ENCODE peak calls at places on chromosome 10, in nine cellular contexts. K is activated T-helper 1 cell treated with Interleukin-2 at 50 U/mL for 16 hours; D is HEK293T; Q is activated CD4-positive, alpha-beta T cell treated with anti-CD3 and anti-CD28 coated beads, Interleukin-2, amount 50 U/mL, for 48 hours; V is WERI-Rb-1; O is GM23248; Z is NCI-H1417; U is iPS DF 6.9; N is adipocyte. I is an unnamed sample.

GRCh38 chr10:65570143-65571010 is 1355.5 kb upstream of the LRRTM3 start:
- DNase-seq in K (no peak), D (peak), Q (no peak), V (peak), O (no peak), Z (no peak), U (no peak), N (no peak), I (peak)

GRCh38 chr10:54660397-54660796 is 140.6 kb downstream of the PCDH15 start:
- DNase-seq in K (no peak), D (no peak), Q (no peak), V (no peak), O (no peak), Z (no peak), U (no peak), N (no peak), I (no peak)

GRCh38 chr10:3186365-3186764 is 13.8 kb upstream of the PITRM1 start:
- DNase-seq in K (no peak), D (no peak), Q (peak), V (no peak), O (no peak), Z (no peak), U (no peak), N (no peak), I (no peak)

GRCh38 chr10:54314430-54314829 is 486.6 kb downstream of the PCDH15 start:
- DNase-seq in K (no peak), D (no peak), Q (no peak), V (no peak), O (no peak), Z (no peak), U (no peak), N (no peak), I (no peak)

GRCh38 chr10:129754211-129755050 is 209.6 kb downstream of the EBF3 start:
- DNase-seq in K (no peak), D (no peak), Q (no peak), V (no peak), O (no peak), Z (no peak), U (no peak), N (no peak), I (no peak)

GRCh38 chr10:45500304-45500703 is 126.3 kb downstream of the ALOX5 start:
- DNase-seq in K (no peak), D (no peak), Q (no peak), V (no peak), O (no peak), Z (no peak), U (no peak), N (no peak), I (no peak)

GRCh38 chr10:23368816-23369640 is 24.4 kb upstream of the C10orf67 start:
- DNase-seq in K (no peak), D (no peak), Q (no peak), V (no peak), O (no peak), Z (no peak), U (no peak), N (no peak), I (no peak)

GRCh38 chr10:14244147-14244546 is 86.6 kb downstream of the FRMD4A start:
- DNase-seq in K (no peak), D (peak), Q (no peak), V (peak), O (no peak), Z (no peak), U (no peak), N (no peak), I (no peak)

GRCh38 chr10:9018161-9018843 is 963.8 kb downstream of the GATA3 start:
- DNase-seq in K (no peak), D (no peak), Q (no peak), V (no peak), O (no peak), Z (no peak), U (no peak), N (no peak), I (no peak)

GRCh38 chr10:77230194-77230593 is 407.4 kb downstream of the KCNMA1 start:
- DNase-seq in K (no peak), D (no peak), Q (no peak), V (no peak), O (peak), Z (no peak), U (no peak), N (peak), I (no peak)

GRCh38 chr10:55628260-55628701 is 732.8 kb downstream of the ZWINT start:
- DNase-seq in K (no peak), D (peak), Q (no peak), V (peak), O (no peak), Z (no peak), U (no peak), N (no peak), I (no peak)

GRCh38 chr10:132582795-132583194 is 45.2 kb downstream of the INPP5A start:
- DNase-seq in K (no peak), D (no peak), Q (no peak), V (no peak), O (no peak), Z (no peak), U (no peak), N (no peak), I (no peak)

GRCh38 chr10:26517141-26517890 is 79.2 kb downstream of the APBB1IP start:
- DNase-seq in K (no peak), D (no peak), Q (no peak), V (no peak), O (no peak), Z (no peak), U (no peak), N (no peak), I (no peak)

GRCh38 chr10:15316877-15317464 is 54.1 kb downstream of the FAM171A1 start:
- DNase-seq in K (no peak), D (no peak), Q (no peak), V (no peak), O (no peak), Z (peak), U (no peak), N (no peak), I (no peak)

GRCh38 chr10:29611796-29612381 is 22.9 kb downstream of the SVIL start:
- DNase-seq in K (no peak), D (no peak), Q (no peak), V (no peak), O (no peak), Z (no peak), U (no peak), N (no peak), I (no peak)

GRCh38 chr10:9311702-9312499 is 1257.4 kb downstream of the GATA3 start:
- DNase-seq in K (no peak), D (peak), Q (no peak), V (no peak), O (peak), Z (no peak), U (no peak), N (no peak), I (no peak)

GRCh38 chr10:27558612-27559020 is 54.5 kb downstream of the RAB18 start:
- DNase-seq in K (no peak), D (peak), Q (peak), V (peak), O (peak), Z (peak), U (peak), N (peak), I (peak)

GRCh38 chr10:129766611-129767550 is 197.2 kb downstream of the EBF3 start:
- DNase-seq in K (no peak), D (no peak), Q (no peak), V (no peak), O (no peak), Z (no peak), U (no peak), N (no peak), I (no peak)

GRCh38 chr10:19499291-19499765 is 316.9 kb upstream of the PLXDC2 start:
- DNase-seq in K (no peak), D (no peak), Q (no peak), V (no peak), O (no peak), Z (no peak), U (no peak), N (no peak), I (no peak)